ENCODE peak calls at places on chromosome 20, in five cellular contexts. One of them, this sample, is unnamed. For H3K4me1, the result is how much of the 10 kb centered on the place peaks cover.

GRCh38 chr20:38034961-38035360 is 1.4 kb downstream of the RPRD1B start:
- DNase-seq in fibroblast of lung: peak
- DNase-seq in astrocyte: peak
- DNase-seq in IMR-90: no peak
- DNase-seq in NT2/D1: no peak
- DNase-seq in this sample: no peak

GRCh38 chr20:2585811-2586210 is 49.4 kb downstream of the TMC2 start:
- DNase-seq in fibroblast of lung: peak
- DNase-seq in astrocyte: peak
- DNase-seq in NT2/D1: no peak
- DNase-seq in IMR-90: peak
- DNase-seq in this sample: peak

GRCh38 chr20:41686961-41687360 is 68.8 kb upstream of the CHD6 start:
- DNase-seq in IMR-90: no peak
- DNase-seq in astrocyte: no peak
- DNase-seq in NT2/D1: no peak
- DNase-seq in fibroblast of lung: no peak
- DNase-seq in this sample: no peak

GRCh38 chr20:52972965-52973819 is 1.0 kb downstream of the TSHZ2 start:
- DNase-seq in IMR-90: no peak
- DNase-seq in astrocyte: no peak
- DNase-seq in fibroblast of lung: no peak
- DNase-seq in NT2/D1: no peak
- DNase-seq in this sample: no peak

GRCh38 chr20:15875446-15875845 is 697.8 kb downstream of the KIF16B start:
- DNase-seq in NT2/D1: no peak
- DNase-seq in fibroblast of lung: no peak
- DNase-seq in IMR-90: no peak
- DNase-seq in astrocyte: no peak
- DNase-seq in this sample: no peak

GRCh38 chr20:10637062-10637559 is 36.7 kb downstream of the JAG1 start:
- DNase-seq in astrocyte: peak
- DNase-seq in IMR-90: peak
- DNase-seq in NT2/D1: no peak
- DNase-seq in fibroblast of lung: peak
- DNase-seq in this sample: no peak

GRCh38 chr20:47821481-47822100 is 36.3 kb upstream of the SULF2 start:
- DNase-seq in NT2/D1: no peak
- DNase-seq in IMR-90: no peak
- DNase-seq in fibroblast of lung: peak
- DNase-seq in astrocyte: peak
- DNase-seq in this sample: no peak

GRCh38 chr20:9999660-10000059 is 35.1 kb upstream of the ANKEF1 start:
- DNase-seq in fibroblast of lung: no peak
- DNase-seq in astrocyte: no peak
- DNase-seq in IMR-90: no peak
- DNase-seq in NT2/D1: no peak
- DNase-seq in this sample: peak

GRCh38 chr20:16271450-16271849 is 301.8 kb downstream of the KIF16B start:
- DNase-seq in fibroblast of lung: no peak
- DNase-seq in IMR-90: no peak
- DNase-seq in NT2/D1: no peak
- DNase-seq in astrocyte: no peak
- DNase-seq in this sample: no peak

GRCh38 chr20:1830240-1830639 is 65.0 kb upstream of the SIRPA start:
- DNase-seq in NT2/D1: no peak
- DNase-seq in IMR-90: peak
- DNase-seq in astrocyte: peak
- DNase-seq in fibroblast of lung: peak
- DNase-seq in this sample: peak

GRCh38 chr20:38315290-38315966 is 11.5 kb downstream of the BPI start:
- DNase-seq in NT2/D1: no peak
- DNase-seq in IMR-90: peak
- DNase-seq in astrocyte: no peak
- DNase-seq in fibroblast of lung: peak
- DNase-seq in this sample: peak

GRCh38 chr20:4766631-4767030 is 44.9 kb downstream of the PRND start:
- DNase-seq in IMR-90: no peak
- DNase-seq in astrocyte: no peak
- DNase-seq in fibroblast of lung: no peak
- DNase-seq in NT2/D1: no peak
- DNase-seq in this sample: no peak

GRCh38 chr20:1209447-1210387 is 6.5 kb downstream of the C20orf202 start:
- DNase-seq in fibroblast of lung: no peak
- DNase-seq in NT2/D1: no peak
- DNase-seq in astrocyte: no peak
- DNase-seq in IMR-90: peak
- DNase-seq in this sample: no peak

GRCh38 chr20:62486431-62486954 is 10.7 kb upstream of the GATA5 start:
- DNase-seq in astrocyte: no peak
- DNase-seq in IMR-90: no peak
- DNase-seq in NT2/D1: no peak
- DNase-seq in fibroblast of lung: no peak
- DNase-seq in this sample: no peak

GRCh38 chr20:62483613-62484468 is 8.0 kb upstream of the GATA5 start:
- DNase-seq in fibroblast of lung: no peak
- DNase-seq in astrocyte: no peak
- DNase-seq in NT2/D1: no peak
- DNase-seq in IMR-90: no peak
- DNase-seq in this sample: no peak

GRCh38 chr20:62484478-62484877 is 8.7 kb upstream of the GATA5 start:
- DNase-seq in fibroblast of lung: no peak
- DNase-seq in IMR-90: no peak
- DNase-seq in astrocyte: no peak
- DNase-seq in NT2/D1: no peak
- DNase-seq in this sample: no peak

GRCh38 chr20:62485701-62486089 is 9.9 kb upstream of the GATA5 start:
- DNase-seq in IMR-90: no peak
- DNase-seq in astrocyte: no peak
- DNase-seq in fibroblast of lung: no peak
- DNase-seq in NT2/D1: no peak
- DNase-seq in this sample: no peak

GRCh38 chr20:62485062-62485700 is 9.4 kb upstream of the GATA5 start:
- DNase-seq in NT2/D1: no peak
- DNase-seq in astrocyte: peak
- DNase-seq in fibroblast of lung: peak
- DNase-seq in IMR-90: peak
- DNase-seq in this sample: peak
- H3K4me1 ChIP-seq in NT2/D1: half or more
- H3K4me1 ChIP-seq in astrocyte: under half
- H3K4me1 ChIP-seq in fibroblast of lung: under half
- H3K4me1 ChIP-seq in IMR-90: under half
- H3K4me1 ChIP-seq in this sample: under half

GRCh38 chr20:59580991-59581401 is 23.3 kb upstream of the PHACTR3 start:
- DNase-seq in astrocyte: no peak
- DNase-seq in fibroblast of lung: no peak
- DNase-seq in IMR-90: no peak
- DNase-seq in NT2/D1: no peak
- DNase-seq in this sample: no peak

GRCh38 chr20:59584278-59584925 is 19.9 kb upstream of the PHACTR3 start:
- DNase-seq in astrocyte: no peak
- DNase-seq in NT2/D1: no peak
- DNase-seq in fibroblast of lung: no peak
- DNase-seq in IMR-90: no peak
- DNase-seq in this sample: no peak

GRCh38 chr20:59580208-59580980 is 23.9 kb upstream of the PHACTR3 start:
- DNase-seq in NT2/D1: no peak
- DNase-seq in IMR-90: no peak
- DNase-seq in fibroblast of lung: no peak
- DNase-seq in astrocyte: no peak
- DNase-seq in this sample: peak

GRCh38 chr20:59583428-59584277 is 20.7 kb upstream of the PHACTR3 start:
- DNase-seq in IMR-90: no peak
- DNase-seq in astrocyte: no peak
- DNase-seq in NT2/D1: no peak
- DNase-seq in fibroblast of lung: no peak
- DNase-seq in this sample: no peak

GRCh38 chr20:59581983-59582679 is 22.2 kb upstream of the PHACTR3 start:
- DNase-seq in IMR-90: no peak
- DNase-seq in astrocyte: no peak
- DNase-seq in NT2/D1: no peak
- DNase-seq in fibroblast of lung: no peak
- DNase-seq in this sample: no peak
- H3K9ac ChIP-seq in IMR-90: no peak
- H3K9ac ChIP-seq in astrocyte: no peak
- H3K9ac ChIP-seq in NT2/D1: no peak
- H3K9ac ChIP-seq in fibroblast of lung: no peak
- H3K9ac ChIP-seq in this sample: no peak

GRCh38 chr20:31843288-31843687 is 2.1 kb downstream of the FOXS1 start:
- DNase-seq in NT2/D1: no peak
- DNase-seq in fibroblast of lung: no peak
- DNase-seq in IMR-90: no peak
- DNase-seq in astrocyte: no peak
- DNase-seq in this sample: no peak
- H3K4me1 ChIP-seq in NT2/D1: under half
- H3K4me1 ChIP-seq in fibroblast of lung: under half
- H3K4me1 ChIP-seq in IMR-90: under half
- H3K4me1 ChIP-seq in astrocyte: half or more
- H3K4me1 ChIP-seq in this sample: under half

GRCh38 chr20:45059022-45059728 is 41.8 kb downstream of the KCNS1 start:
- DNase-seq in fibroblast of lung: peak
- DNase-seq in IMR-90: peak
- DNase-seq in astrocyte: peak
- DNase-seq in NT2/D1: no peak
- DNase-seq in this sample: no peak

GRCh38 chr20:45056473-45057148 is 44.3 kb downstream of the KCNS1 start:
- DNase-seq in NT2/D1: no peak
- DNase-seq in astrocyte: no peak
- DNase-seq in IMR-90: no peak
- DNase-seq in fibroblast of lung: no peak
- DNase-seq in this sample: no peak

GRCh38 chr20:45060341-45060740 is 40.6 kb downstream of the KCNS1 start:
- DNase-seq in IMR-90: no peak
- DNase-seq in fibroblast of lung: no peak
- DNase-seq in NT2/D1: no peak
- DNase-seq in astrocyte: no peak
- DNase-seq in this sample: no peak

GRCh38 chr20:45061244-45061643 is 39.7 kb downstream of the KCNS1 start:
- DNase-seq in astrocyte: peak
- DNase-seq in IMR-90: peak
- DNase-seq in NT2/D1: no peak
- DNase-seq in fibroblast of lung: peak
- DNase-seq in this sample: peak

DNA sequence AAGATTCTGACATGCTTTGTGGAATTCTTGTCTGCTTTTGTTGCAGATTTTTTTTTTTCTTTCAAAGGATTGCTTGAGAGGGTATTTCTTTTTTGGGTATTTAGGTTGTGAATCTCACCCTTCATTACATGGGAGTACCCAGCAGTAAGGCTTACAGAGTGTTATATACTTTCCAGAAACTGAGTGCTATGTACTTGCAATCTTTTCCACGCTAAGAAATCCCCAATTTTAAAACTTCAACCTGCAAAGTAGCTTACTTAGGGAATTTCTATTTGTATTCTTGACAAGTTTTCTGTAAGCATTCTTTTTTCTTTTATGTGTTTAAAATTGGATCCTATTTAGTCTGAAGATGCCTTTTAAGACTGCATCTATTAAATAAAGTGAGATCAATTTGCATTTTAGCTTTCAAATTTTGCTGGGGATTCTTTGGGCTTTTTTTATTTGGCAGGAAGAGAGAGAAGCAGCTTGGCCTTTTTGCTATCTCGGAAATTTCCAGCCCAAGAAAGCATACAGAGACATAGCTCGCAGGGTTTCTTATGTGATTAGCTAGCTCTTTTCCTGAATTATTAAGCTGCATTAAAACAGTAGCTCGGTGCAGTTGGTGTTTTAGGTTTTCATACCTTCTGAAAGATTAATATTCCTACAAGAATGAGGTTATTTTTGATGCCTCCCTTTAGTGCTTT is 42.6 kb downstream of the KCNS1 start:
- DNase-seq in NT2/D1: no peak
- DNase-seq in astrocyte: no peak
- DNase-seq in fibroblast of lung: no peak
- DNase-seq in IMR-90: no peak
- DNase-seq in this sample: no peak
- H3K9ac ChIP-seq in NT2/D1: no peak
- H3K9ac ChIP-seq in astrocyte: no peak
- H3K9ac ChIP-seq in fibroblast of lung: no peak
- H3K9ac ChIP-seq in IMR-90: no peak
- H3K9ac ChIP-seq in this sample: no peak

DNA sequence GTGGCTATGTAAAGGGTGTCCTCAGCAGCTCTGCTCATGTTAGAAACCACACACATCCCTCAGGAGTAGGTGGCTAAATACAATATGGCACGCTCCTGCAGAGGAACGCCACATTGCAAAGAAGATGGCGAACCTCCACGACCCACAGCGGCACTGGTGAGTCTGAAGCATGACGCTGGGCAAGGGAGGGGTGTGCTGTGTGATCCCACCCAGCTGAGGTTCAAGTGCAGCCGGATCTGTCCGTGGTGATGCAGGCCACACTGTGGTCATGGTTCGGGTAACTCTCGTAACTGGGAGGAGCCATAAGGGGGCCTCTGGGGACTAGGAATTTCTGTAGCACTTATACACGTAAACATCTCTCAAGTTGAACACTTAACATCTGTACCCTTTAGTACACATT is 23.4 kb upstream of the APMAP start:
- DNase-seq in astrocyte: no peak
- DNase-seq in fibroblast of lung: no peak
- DNase-seq in NT2/D1: no peak
- DNase-seq in IMR-90: no peak
- DNase-seq in this sample: no peak
- H3K4me1 ChIP-seq in astrocyte: under half
- H3K4me1 ChIP-seq in fibroblast of lung: under half
- H3K4me1 ChIP-seq in NT2/D1: under half
- H3K4me1 ChIP-seq in IMR-90: under half
- H3K4me1 ChIP-seq in this sample: under half

GRCh38 chr20:63260521-63260920 is 6.3 kb upstream of the NKAIN4 start:
- DNase-seq in NT2/D1: no peak
- DNase-seq in IMR-90: no peak
- DNase-seq in fibroblast of lung: no peak
- DNase-seq in astrocyte: no peak
- DNase-seq in this sample: no peak
- H3K9ac ChIP-seq in NT2/D1: peak
- H3K9ac ChIP-seq in IMR-90: no peak
- H3K9ac ChIP-seq in fibroblast of lung: no peak
- H3K9ac ChIP-seq in astrocyte: no peak
- H3K9ac ChIP-seq in this sample: no peak

GRCh38 chr20:31566658-31567379 is 38.3 kb upstream of the ID1 start:
- DNase-seq in IMR-90: no peak
- DNase-seq in NT2/D1: no peak
- DNase-seq in astrocyte: no peak
- DNase-seq in fibroblast of lung: peak
- DNase-seq in this sample: no peak
- H3K4me1 ChIP-seq in IMR-90: under half
- H3K4me1 ChIP-seq in NT2/D1: under half
- H3K4me1 ChIP-seq in astrocyte: half or more
- H3K4me1 ChIP-seq in fibroblast of lung: under half
- H3K4me1 ChIP-seq in this sample: under half

This sample was measured in adipocyte.